ENCODE peak calls at places on chromosomes 12 and 14, in nine cellular contexts. M, G, F, B, L, U, H, A and S are unnamed samples.

GRCh38 chr12:79844693-79845092 is 90.2 kb downstream of the PPP1R12A start:
- DNase-seq in M (peak), U (peak), H (no peak), F (no peak), L (no peak), G (no peak), A (no peak), B (peak), S (peak)

GRCh38 chr12:54401127-54401526 is 16.6 kb upstream of the ZNF385A start:
- DNase-seq in H (no peak), U (no peak), G (no peak), A (no peak), M (no peak), B (no peak), L (no peak), F (no peak), S (no peak)

GRCh38 chr12:40561395-40561966 is 130.8 kb upstream of the CNTN1 start:
- DNase-seq in L (no peak), U (peak), A (no peak), H (no peak), M (no peak), B (no peak), G (no peak), F (no peak), S (no peak)

GRCh38 chr12:22974865-22975264 is 349.9 kb downstream of the ETNK1 start:
- DNase-seq in M (peak), B (no peak), U (peak), L (no peak), G (no peak), A (no peak), H (no peak), F (peak), S (peak)

GRCh38 chr14:68945585-68946289 is 33.4 kb downstream of the ACTN1 start:
- DNase-seq in G (no peak), B (no peak), M (no peak), L (peak), A (no peak), H (peak), F (no peak), U (no peak), S (no peak)

GRCh38 chr14:61284001-61284400 is 2.9 kb upstream of the TMEM30B start:
- DNase-seq in L (no peak), M (no peak), G (no peak), B (no peak), H (no peak), F (no peak), U (no peak), A (no peak), S (no peak)

GRCh38 chr12:45878630-45879255 is 111.6 kb downstream of the SCAF11 start:
- DNase-seq in L (no peak), M (no peak), U (peak), B (no peak), A (no peak), G (no peak), H (no peak), F (no peak), S (no peak)

GRCh38 chr12:22018860-22019259 is 27.2 kb upstream of the CMAS start:
- DNase-seq in M (no peak), F (no peak), B (no peak), L (peak), U (peak), G (no peak), H (no peak), A (no peak), S (peak)

GRCh38 chr12:7015555-7016370 is 2.5 kb downstream of the LPCAT3 start:
- DNase-seq in H (no peak), U (no peak), L (no peak), M (no peak), F (no peak), G (no peak), A (no peak), B (no peak), S (no peak)

GRCh38 chr14:45793081-45793480 is 540.1 kb upstream of the MIS18BP1 start:
- DNase-seq in L (no peak), B (no peak), A (no peak), H (no peak), G (no peak), U (peak), M (no peak), F (no peak), S (no peak)

GRCh38 chr12:113194971-113195391 is 9.5 kb downstream of the RITA1 start:
- DNase-seq in B (no peak), U (no peak), F (peak), A (no peak), G (no peak), H (no peak), L (no peak), M (peak), S (peak)